ENCODE peak calls at places on chromosome 12, in seven cellular contexts. O, K, P, B, N, A and T are unnamed samples.

GRCh38 chr12:116426391-116427136 is 132.6 kb upstream of the MAP1LC3B2 start:
- DNase-seq in O (peak; percentile 50), K (peak; percentile 60), P (peak; percentile 73), B (peak; percentile 93), N (peak; percentile 88), A (no peak), T (peak; percentile 99)

GRCh38 chr12:113043240-113043639 is 13.3 kb upstream of the DTX1 start:
- DNase-seq in O (no peak), K (no peak), P (no peak), B (no peak), N (no peak), A (no peak), T (no peak)

GRCh38 chr12:130526813-130527212 is 189.1 kb downstream of the PIWIL1 start:
- DNase-seq in O (peak; percentile 82), K (no peak), P (no peak), B (no peak), N (no peak), A (no peak), T (no peak)

GRCh38 chr12:21942377-21942703 is 1.1 kb upstream of the ABCC9 start:
- DNase-seq in O (no peak), K (no peak), P (no peak), B (no peak), N (no peak), A (no peak), T (peak; percentile 9)

GRCh38 chr12:48933664-48934311 is 8.5 kb upstream of the FKBP11 start:
- DNase-seq in O (no peak), K (no peak), P (no peak), B (no peak), N (no peak), A (no peak), T (no peak)

GRCh38 chr12:12387521-12387920 is 30.6 kb downstream of the BORCS5 start:
- DNase-seq in O (no peak), K (no peak), P (no peak), B (peak; percentile 75), N (no peak), A (no peak), T (no peak)

GRCh38 chr12:52370906-52371608 is 3.8 kb upstream of the KRT85 start:
- DNase-seq in O (peak; percentile 25), K (peak; percentile 60), P (peak; percentile 62), B (peak; percentile 72), N (peak; percentile 76), A (no peak), T (no peak)

GRCh38 chr12:104219361-104219892 is 3.8 kb downstream of the TXNRD1 start:
- DNase-seq in O (no peak), K (no peak), P (no peak), B (peak; percentile 98), N (no peak), A (no peak), T (peak; percentile 91)

GRCh38 chr12:123948401-123949117 is 24.1 kb downstream of the CCDC92 start:
- DNase-seq in O (no peak), K (peak; percentile 44), P (no peak), B (no peak), N (no peak), A (no peak), T (no peak)

GRCh38 chr12:123944696-123945095 is 27.9 kb downstream of the CCDC92 start:
- DNase-seq in O (no peak), K (no peak), P (no peak), B (no peak), N (no peak), A (no peak), T (no peak)

GRCh38 chr12:123942911-123943648 is 29.6 kb downstream of the CCDC92 start:
- DNase-seq in O (no peak), K (no peak), P (no peak), B (peak; percentile 45), N (no peak), A (no peak), T (no peak)

GRCh38 chr12:123946152-123946515 is 26.5 kb downstream of the CCDC92 start:
- DNase-seq in O (no peak), K (peak; percentile 9), P (no peak), B (no peak), N (no peak), A (no peak), T (no peak)

DNA sequence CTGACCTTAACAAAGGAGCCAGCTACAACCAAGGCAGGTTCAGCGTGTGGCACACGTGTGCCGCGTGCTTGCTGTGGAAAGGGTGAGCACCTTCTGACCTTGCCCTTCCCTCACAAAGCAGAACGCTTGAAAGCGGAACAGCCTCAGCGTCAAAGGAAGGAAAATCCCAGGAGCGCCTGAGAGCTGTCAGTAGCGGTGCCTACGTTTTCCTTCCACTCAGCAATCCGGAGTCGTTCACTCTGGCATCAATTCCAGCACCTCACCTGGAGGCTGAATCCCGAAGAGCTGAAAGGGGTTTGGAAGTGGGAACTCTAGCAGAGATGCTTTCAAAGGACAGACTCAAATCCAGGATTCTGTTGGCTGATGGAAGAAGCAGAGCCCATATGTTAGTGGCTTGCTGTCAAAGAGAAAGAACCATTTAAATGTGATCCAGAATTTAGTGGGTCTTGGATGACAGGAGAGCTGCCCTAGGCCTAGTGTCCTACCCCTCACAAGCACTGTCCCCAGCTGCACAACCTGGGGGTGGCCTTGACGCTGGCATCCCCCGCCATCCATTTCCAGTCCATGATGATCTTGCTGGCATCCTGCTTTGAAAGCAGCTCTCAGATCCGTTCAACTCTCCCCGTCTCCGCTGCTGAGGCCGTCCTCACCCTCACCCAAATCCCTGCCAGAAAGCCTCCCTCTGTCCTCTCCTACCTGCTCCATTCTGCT is 27.0 kb downstream of the CCDC92 start:
- DNase-seq in O (no peak), K (peak; percentile 33), P (no peak), B (no peak), N (no peak), A (no peak), T (no peak)
- H3K4me1 ChIP-seq in O (peaks cover 10% of the 10 kb centered on the region), K (peaks cover 4% of the 10 kb centered on the region), P (no peaks in the 10 kb centered on the region), B (no peaks in the 10 kb centered on the region), N (no peaks in the 10 kb centered on the region), A (no peaks in the 10 kb centered on the region), T (no peaks in the 10 kb centered on the region)

GRCh38 chr12:14959126-14959440 is 2.3 kb downstream of the ARHGDIB start:
- DNase-seq in O (no peak), K (no peak), P (no peak), B (no peak), N (no peak), A (no peak), T (no peak)

GRCh38 chr12:14959916-14960315 is 1.5 kb downstream of the ARHGDIB start:
- DNase-seq in O (no peak), K (no peak), P (no peak), B (no peak), N (no peak), A (no peak), T (peak; percentile 23)

GRCh38 chr12:14960548-14961465 is 594 bp downstream of the ARHGDIB start:
- DNase-seq in O (no peak), K (no peak), P (no peak), B (no peak), N (no peak), A (no peak), T (peak; percentile 73)

GRCh38 chr12:14958361-14959125 is 2.9 kb downstream of the ARHGDIB start:
- DNase-seq in O (no peak), K (no peak), P (no peak), B (no peak), N (no peak), A (no peak), T (peak; percentile 19)

GRCh38 chr12:14959463-14959862 is 1.9 kb downstream of the ARHGDIB start:
- DNase-seq in O (no peak), K (no peak), P (no peak), B (no peak), N (no peak), A (no peak), T (no peak)
- H3K4me1 ChIP-seq in O (no peaks in the 10 kb centered on the region), K (peaks cover 18% of the 10 kb centered on the region), P (no peaks in the 10 kb centered on the region), B (peaks cover 5% of the 10 kb centered on the region), N (no peaks in the 10 kb centered on the region), A (no peaks in the 10 kb centered on the region), T (peaks cover 15% of the 10 kb centered on the region)

GRCh38 chr12:80059875-80060274 is 39.5 kb upstream of the OTOGL start:
- DNase-seq in O (no peak), K (no peak), P (no peak), B (no peak), N (no peak), A (no peak), T (no peak)

GRCh38 chr12:80056232-80056631 is 43.1 kb upstream of the OTOGL start:
- DNase-seq in O (no peak), K (no peak), P (no peak), B (no peak), N (no peak), A (no peak), T (no peak)

GRCh38 chr12:80056845-80057244 is 42.5 kb upstream of the OTOGL start:
- DNase-seq in O (no peak), K (peak; percentile 71), P (no peak), B (peak; percentile 86), N (peak; percentile 17), A (no peak), T (no peak)

GRCh38 chr12:80053048-80053790 is 46.1 kb upstream of the OTOGL start:
- DNase-seq in O (no peak), K (peak; percentile 86), P (peak; percentile 53), B (peak; percentile 96), N (peak; percentile 81), A (no peak), T (no peak)

GRCh38 chr12:80058586-80058985 is 40.8 kb upstream of the OTOGL start:
- DNase-seq in O (no peak), K (no peak), P (no peak), B (no peak), N (no peak), A (no peak), T (no peak)
- H3K4me1 ChIP-seq in O (no peaks in the 10 kb centered on the region), K (peaks cover 1% of the 10 kb centered on the region), P (peaks cover 3% of the 10 kb centered on the region), B (peaks cover under 1% of the 10 kb centered on the region), N (no peaks in the 10 kb centered on the region), A (no peaks in the 10 kb centered on the region), T (no peaks in the 10 kb centered on the region)

GRCh38 chr12:124276337-124276736 is 18.6 kb upstream of the RFLNA start:
- DNase-seq in O (no peak), K (no peak), P (no peak), B (no peak), N (no peak), A (no peak), T (no peak)

GRCh38 chr12:124278389-124279101 is 16.3 kb upstream of the RFLNA start:
- DNase-seq in O (no peak), K (no peak), P (no peak), B (no peak), N (peak; percentile 35), A (no peak), T (no peak)

GRCh38 chr12:124279846-124280360 is 15.0 kb upstream of the RFLNA start:
- DNase-seq in O (no peak), K (no peak), P (no peak), B (no peak), N (no peak), A (no peak), T (no peak)

GRCh38 chr12:124279315-124279714 is 15.6 kb upstream of the RFLNA start:
- DNase-seq in O (no peak), K (no peak), P (no peak), B (no peak), N (no peak), A (no peak), T (no peak)

DNA sequence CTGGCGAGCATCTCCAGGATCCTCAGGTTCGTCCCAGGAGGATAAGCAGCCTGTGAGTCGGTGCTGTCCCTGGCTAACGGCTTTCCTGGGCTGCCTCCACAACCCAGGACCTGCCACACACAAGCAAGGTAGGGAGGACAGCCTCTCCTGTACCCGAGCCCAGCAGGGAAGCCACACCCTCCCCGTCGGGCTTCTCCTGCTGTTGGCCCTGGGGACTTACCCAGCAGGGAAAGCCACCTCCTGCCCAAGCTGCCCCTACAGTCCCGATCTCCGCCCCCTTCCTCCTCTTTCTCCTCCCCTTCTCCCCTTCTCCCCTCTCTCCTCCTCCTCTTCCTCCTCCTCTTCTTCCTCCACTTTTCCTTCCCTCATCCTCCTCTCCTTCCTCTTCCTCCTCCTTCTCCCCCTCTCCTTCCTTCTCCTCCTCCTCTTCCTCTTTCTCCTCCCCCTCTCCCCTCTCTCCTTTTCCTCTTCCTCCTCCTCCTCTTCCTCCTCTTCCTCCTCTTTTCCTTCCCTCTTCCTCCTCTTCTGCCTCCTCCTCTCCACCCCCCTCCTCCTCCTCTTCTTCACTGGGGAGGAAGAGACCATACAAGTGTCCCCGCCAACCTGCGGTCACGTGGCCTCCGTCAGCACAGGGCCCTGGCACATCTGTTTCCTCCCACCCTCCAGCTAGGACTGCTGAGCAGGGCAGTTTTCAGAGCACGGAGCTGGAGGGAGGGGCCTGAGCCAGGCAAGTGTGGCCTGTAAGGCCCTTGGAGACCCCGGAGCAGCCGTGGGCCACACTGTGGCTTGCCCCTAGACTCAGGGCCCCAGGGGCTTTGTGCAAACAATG is 17.3 kb upstream of the RFLNA start:
- DNase-seq in O (no peak), K (no peak), P (no peak), B (no peak), N (no peak), A (no peak), T (no peak)
- H3K4me1 ChIP-seq in O (peaks cover 8% of the 10 kb centered on the region), K (peaks cover 4% of the 10 kb centered on the region), P (no peaks in the 10 kb centered on the region), B (no peaks in the 10 kb centered on the region), N (no peaks in the 10 kb centered on the region), A (no peaks in the 10 kb centered on the region), T (peaks cover 5% of the 10 kb centered on the region)